ENCODE peak calls at places on chromosomes 6 and 20, in six cellular contexts. D is AG04450; B is PC-3; Y is SJSA1; S is effector memory CD4-positive, alpha-beta T cell; V is SJCRH30. O is an unnamed sample.

GRCh38 chr6:53794073-53794719 is 609 bp upstream of the LRRC1 start:
- DNase-seq in D (peak), B (peak), Y (peak), S (peak), V (peak), O (no peak)

GRCh38 chr6:108966855-108967755 is 118.9 kb downstream of the ARMC2 start:
- DNase-seq in D (no peak), B (peak), Y (peak), S (no peak), V (peak), O (no peak)

GRCh38 chr20:24314053-24314452 is 155.4 kb upstream of the SYNDIG1 start:
- DNase-seq in D (no peak), B (no peak), Y (no peak), S (no peak), V (no peak), O (no peak)

GRCh38 chr20:35603695-35604443 is 11.8 kb upstream of the SPAG4 start:
- DNase-seq in D (no peak), B (no peak), Y (no peak), S (no peak), V (no peak), O (no peak)

GRCh38 chr6:144843701-144844100 is 558.6 kb downstream of the UTRN start:
- DNase-seq in D (no peak), B (no peak), Y (no peak), S (no peak), V (no peak), O (no peak)

GRCh38 chr6:40997256-40997957 is 41.6 kb downstream of the UNC5CL start:
- DNase-seq in D (peak), B (peak), Y (peak), S (no peak), V (peak), O (no peak)

GRCh38 chr6:140789466-140789865 is 1343.3 kb upstream of the GJE1 start:
- DNase-seq in D (no peak), B (no peak), Y (no peak), S (no peak), V (no peak), O (no peak)

GRCh38 chr6:28142446-28142845 is 763 bp downstream of the ZKSCAN8 start:
- DNase-seq in D (no peak), B (peak), Y (no peak), S (no peak), V (no peak), O (no peak)

GRCh38 chr6:151257984-151258445 is 18.2 kb downstream of the AKAP12 start:
- DNase-seq in D (no peak), B (no peak), Y (no peak), S (no peak), V (peak), O (no peak)

GRCh38 chr20:25066386-25066785 is 8.4 kb upstream of the ACSS1 start:
- DNase-seq in D (no peak), B (no peak), Y (no peak), S (no peak), V (peak), O (no peak)

GRCh38 chr20:10508060-10508459 is 73.0 kb downstream of the SLX4IP start:
- DNase-seq in D (no peak), B (peak), Y (no peak), S (no peak), V (no peak), O (no peak)

GRCh38 chr6:139429559-139430150 is 55.2 kb upstream of the CITED2 start:
- DNase-seq in D (no peak), B (no peak), Y (no peak), S (no peak), V (no peak), O (no peak)

GRCh38 chr6:96942676-96943075 is 18.1 kb downstream of the KLHL32 start:
- DNase-seq in D (no peak), B (no peak), Y (no peak), S (no peak), V (no peak), O (no peak)

GRCh38 chr6:148441454-148441911 is 98.8 kb downstream of the SASH1 start:
- DNase-seq in D (no peak), B (peak), Y (peak), S (no peak), V (no peak), O (peak)

GRCh38 chr20:9660236-9660868 is 146.0 kb downstream of the LAMP5 start:
- DNase-seq in D (no peak), B (peak), Y (peak), S (no peak), V (peak), O (no peak)

GRCh38 chr6:10721850-10722569 is 860 bp upstream of the TMEM14C start:
- DNase-seq in D (no peak), B (no peak), Y (no peak), S (no peak), V (no peak), O (no peak)

GRCh38 chr20:60589624-60590023 is 631.4 kb downstream of the CDH26 start:
- DNase-seq in D (no peak), B (peak), Y (no peak), S (no peak), V (peak), O (no peak)

GRCh38 chr6:90107721-90108364 is 188.8 kb downstream of the BACH2 start:
- DNase-seq in D (no peak), B (no peak), Y (peak), S (no peak), V (no peak), O (no peak)

GRCh38 chr6:27873101-27874030 is 38.8 kb downstream of the OR2B2 start:
- DNase-seq in D (no peak), B (no peak), Y (peak), S (peak), V (peak), O (peak)

GRCh38 chr20:3094848-3095629 is 10.5 kb upstream of the AVP start:
- DNase-seq in D (no peak), B (no peak), Y (no peak), S (no peak), V (no peak), O (no peak)

GRCh38 chr6:168636147-168636982 is 195.4 kb downstream of the SMOC2 start:
- DNase-seq in D (no peak), B (no peak), Y (no peak), S (no peak), V (no peak), O (no peak)

GRCh38 chr6:1286972-1287600 is 24.8 kb upstream of the FOXQ1 start:
- DNase-seq in D (peak), B (peak), Y (peak), S (no peak), V (no peak), O (peak)

GRCh38 chr20:32138921-32139320 is 29.4 kb downstream of the TM9SF4 start:
- DNase-seq in D (no peak), B (no peak), Y (no peak), S (no peak), V (no peak), O (no peak)

GRCh38 chr6:4396032-4396431 is 260.7 kb upstream of the ECI2 start:
- DNase-seq in D (no peak), B (peak), Y (no peak), S (no peak), V (no peak), O (no peak)

GRCh38 chr20:35979528-35979927 is 11.1 kb downstream of the CNBD2 start:
- DNase-seq in D (no peak), B (peak), Y (no peak), S (no peak), V (no peak), O (no peak)

GRCh38 chr6:121055572-121056163 is 278.6 kb downstream of the TBC1D32 start:
- DNase-seq in D (peak), B (peak), Y (peak), S (no peak), V (peak), O (no peak)

DNA sequence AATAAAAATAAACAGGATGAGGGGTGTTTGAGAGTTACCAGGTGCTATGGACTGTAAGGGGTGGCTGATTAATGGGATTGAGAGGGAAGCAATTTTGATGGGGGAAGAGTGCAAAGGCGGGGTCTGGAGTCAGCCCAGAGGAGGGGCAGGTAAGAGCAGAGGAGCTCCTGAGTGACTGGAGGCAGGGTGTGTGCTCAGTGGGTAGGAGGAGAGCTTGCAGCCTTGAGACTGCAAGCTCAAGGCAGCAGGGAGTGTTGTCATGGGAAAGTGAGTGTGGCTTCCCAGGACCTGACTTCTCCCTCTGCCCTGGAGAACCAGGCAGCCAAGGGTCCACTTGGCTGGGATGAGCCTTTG is 54.2 kb downstream of the RAB44 start:
- DNase-seq in D (no peak), B (no peak), Y (no peak), S (no peak), V (no peak), O (no peak)
- H3K27ac ChIP-seq in D (no peak), B (peak), Y (no peak), S (peak), V (no peak), O (peak)

GRCh38 chr20:18055261-18055660 is 2.5 kb downstream of the OVOL2 start:
- DNase-seq in D (no peak), B (no peak), Y (no peak), S (no peak), V (peak), O (no peak)
- H3K27ac ChIP-seq in D (no peak), B (no peak), Y (no peak), S (no peak), V (no peak), O (no peak)

GRCh38 chr6:20211037-20211940 is 980 bp downstream of the MBOAT1 start:
- DNase-seq in D (no peak), B (peak), Y (peak), S (no peak), V (peak), O (peak)

GRCh38 chr6:20212392-20213111 is at the start of gene MBOAT1:
- DNase-seq in D (peak), B (peak), Y (peak), S (peak), V (peak), O (no peak)

GRCh38 chr6:20211941-20212391 is 303 bp downstream of the MBOAT1 start:
- DNase-seq in D (no peak), B (peak), Y (no peak), S (no peak), V (no peak), O (no peak)

GRCh38 chr6:20215310-20215709 is 3.0 kb upstream of the MBOAT1 start:
- DNase-seq in D (no peak), B (peak), Y (no peak), S (no peak), V (no peak), O (no peak)

DNA sequence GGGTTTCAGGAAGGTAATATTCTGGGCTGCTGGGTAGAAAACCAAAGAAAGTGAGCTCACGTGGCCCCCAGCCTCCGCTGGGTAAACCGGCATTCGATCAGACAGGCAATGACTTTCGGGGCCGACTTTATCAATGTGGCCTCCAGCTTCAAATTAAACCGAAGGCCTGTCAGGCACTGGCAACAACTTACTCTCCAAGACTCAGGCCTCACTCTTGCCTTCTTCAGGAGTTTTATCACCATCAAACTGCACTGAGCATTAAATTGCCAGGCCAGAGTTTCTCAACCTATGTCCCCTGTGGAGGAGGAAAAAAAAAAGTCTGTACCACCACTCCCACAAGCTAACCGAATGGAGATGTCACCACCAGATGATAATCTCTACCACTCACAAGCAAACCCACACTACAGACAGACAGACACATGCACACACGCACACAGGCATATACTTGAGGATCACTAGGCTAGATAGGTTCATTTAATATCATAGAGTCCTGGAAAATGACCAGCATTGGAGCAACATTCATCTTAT is 1.1 kb upstream of the MBOAT1 start:
- DNase-seq in D (no peak), B (no peak), Y (peak), S (no peak), V (peak), O (no peak)
- H3K27ac ChIP-seq in D (peak), B (peak), Y (peak), S (peak), V (peak), O (peak)

GRCh38 chr6:14546036-14546435 is 428.5 kb downstream of the CD83 start:
- DNase-seq in D (no peak), B (no peak), Y (no peak), S (no peak), V (no peak), O (no peak)

GRCh38 chr6:14544689-14545088 is 427.1 kb downstream of the CD83 start:
- DNase-seq in D (no peak), B (no peak), Y (no peak), S (no peak), V (no peak), O (no peak)

GRCh38 chr6:14543971-14544620 is 426.5 kb downstream of the CD83 start:
- DNase-seq in D (no peak), B (no peak), Y (no peak), S (no peak), V (peak), O (no peak)

GRCh38 chr6:14547284-14548001 is 429.9 kb downstream of the CD83 start:
- DNase-seq in D (no peak), B (no peak), Y (no peak), S (no peak), V (no peak), O (no peak)

GRCh38 chr6:14545496-14545895 is 427.9 kb downstream of the CD83 start:
- DNase-seq in D (no peak), B (no peak), Y (no peak), S (no peak), V (no peak), O (no peak)
- H3K27ac ChIP-seq in D (no peak), B (no peak), Y (no peak), S (no peak), V (no peak), O (no peak)

GRCh38 chr6:70998148-70998547 is 41.3 kb upstream of the B3GAT2 start:
- DNase-seq in D (no peak), B (no peak), Y (no peak), S (no peak), V (no peak), O (no peak)

DNA sequence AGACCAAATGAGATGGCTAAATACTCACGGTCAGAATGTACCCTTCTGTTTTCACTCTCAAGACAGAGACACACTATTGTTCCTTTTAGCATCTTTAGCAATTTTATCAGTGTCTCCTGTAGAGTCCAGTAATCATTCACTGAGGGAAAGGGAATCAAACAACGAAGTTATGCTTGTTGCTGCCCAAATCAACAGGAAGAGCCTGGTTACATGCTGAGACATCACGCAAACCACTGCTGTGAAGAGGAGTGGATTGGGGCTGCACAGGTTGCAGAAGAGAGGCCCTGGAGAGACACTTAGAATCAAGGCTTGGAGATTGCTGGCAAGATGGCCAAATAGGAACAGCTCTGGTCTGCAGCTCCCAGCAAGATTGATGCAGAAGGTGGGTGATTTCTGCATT is 40.5 kb upstream of the B3GAT2 start:
- DNase-seq in D (no peak), B (no peak), Y (no peak), S (no peak), V (no peak), O (no peak)
- H3K27ac ChIP-seq in D (no peak), B (no peak), Y (no peak), S (no peak), V (no peak), O (no peak)

GRCh38 chr20:19968488-19969073 is 48.6 kb upstream of the NAA20 start:
- DNase-seq in D (no peak), B (no peak), Y (no peak), S (no peak), V (no peak), O (no peak)
- H3K27ac ChIP-seq in D (no peak), B (no peak), Y (no peak), S (no peak), V (no peak), O (no peak)